ENCODE peak calls at places on chromosomes 1 and 21, in four cellular contexts. S, Q, B and X are unnamed samples.
A peak's percentile ranks its signal among the peaks of the same experiment; 100 is the strongest.

GRCh38 chr1:15640667-15641066 is 23.4 kb downstream of the DDI2 start:
- DNase-seq in S (no peak), Q (no peak), B (no peak), X (no peak)

GRCh38 chr1:154784416-154784815 is 85.7 kb downstream of the KCNN3 start:
- DNase-seq in S (no peak), Q (no peak), B (no peak), X (peak; percentile 37)

GRCh38 chr1:247487057-247487456 is 29.2 kb upstream of the OR2B11 start:
- DNase-seq in S (no peak), Q (no peak), B (no peak), X (no peak)

GRCh38 chr1:28341591-28341990 is 12.8 kb downstream of the MED18 start:
- DNase-seq in S (no peak), Q (no peak), B (no peak), X (no peak)

GRCh38 chr1:230126529-230127104 is 59.6 kb downstream of the GALNT2 start:
- DNase-seq in S (no peak), Q (no peak), B (no peak), X (peak; percentile 31)

GRCh38 chr1:231049121-231049979 is 9.3 kb upstream of the FAM89A start:
- DNase-seq in S (no peak), Q (no peak), B (no peak), X (no peak)

GRCh38 chr1:17258758-17259130 is 9.8 kb downstream of the PADI3 start:
- DNase-seq in S (no peak), Q (no peak), B (no peak), X (no peak)

GRCh38 chr1:149993181-149993580 is 17.3 kb downstream of the OTUD7B start:
- DNase-seq in S (no peak), Q (no peak), B (no peak), X (no peak)

GRCh38 chr1:21680918-21681317 is 11.8 kb upstream of the RAP1GAP start:
- DNase-seq in S (no peak), Q (no peak), B (no peak), X (no peak)

GRCh38 chr1:213138391-213138790 is 87.3 kb downstream of the RPS6KC1 start:
- DNase-seq in S (no peak), Q (no peak), B (no peak), X (no peak)

GRCh38 chr21:42651515-42652401 is 1.7 kb upstream of the PDE9A start:
- DNase-seq in S (peak; percentile 17), Q (peak; percentile 11), B (peak; percentile 79), X (peak; percentile 76)

GRCh38 chr1:203871114-203871875 is 9.9 kb downstream of the SNRPE start:
- DNase-seq in S (no peak), Q (no peak), B (no peak), X (no peak)

GRCh38 chr21:40386301-40386911 is 460.6 kb downstream of the DSCAM start:
- DNase-seq in S (peak; percentile 32), Q (peak; percentile 48), B (peak; percentile 57), X (peak; percentile 77)

GRCh38 chr1:198291036-198291435 is 134.2 kb downstream of the NEK7 start:
- DNase-seq in S (no peak), Q (no peak), B (no peak), X (no peak)

GRCh38 chr1:5730272-5731109 is 261.7 kb downstream of the NPHP4 start:
- DNase-seq in S (no peak), Q (no peak), B (peak; percentile 34), X (peak; percentile 44)

GRCh38 chr1:161307230-161307768 is 2.5 kb downstream of the MPZ start:
- DNase-seq in S (no peak), Q (no peak), B (no peak), X (peak; percentile 83)

GRCh38 chr21:20728691-20729090 is 269.5 kb upstream of the NCAM2 start:
- DNase-seq in S (no peak), Q (no peak), B (no peak), X (no peak)

GRCh38 chr1:109499661-109500536 is 6.0 kb downstream of the CYB561D1 start:
- DNase-seq in S (no peak), Q (no peak), B (peak; percentile 86), X (no peak)

GRCh38 chr1:172699111-172699510 is 40.2 kb downstream of the FASLG start:
- DNase-seq in S (no peak), Q (no peak), B (no peak), X (peak; percentile 74)

GRCh38 chr1:27235827-27236226 is 1.4 kb downstream of the WDTC1 start:
- DNase-seq in S (no peak), Q (no peak), B (no peak), X (no peak)

GRCh38 chr1:223153177-223154119 is 10.4 kb upstream of the TLR5 start:
- DNase-seq in S (no peak), Q (no peak), B (no peak), X (no peak)

GRCh38 chr1:238658766-238659165 is 727.6 kb upstream of the CHRM3 start:
- DNase-seq in S (no peak), Q (no peak), B (no peak), X (no peak)

GRCh38 chr1:210726621-210727020 is 397.9 kb downstream of the HHAT start:
- DNase-seq in S (no peak), Q (no peak), B (no peak), X (no peak)

GRCh38 chr21:38567577-38568360 is 69.5 kb upstream of the ERG start:
- DNase-seq in S (no peak), Q (no peak), B (no peak), X (no peak)

GRCh38 chr21:17759546-17760178 is 59.5 kb downstream of the C21orf91 start:
- DNase-seq in S (no peak), Q (no peak), B (no peak), X (no peak)

GRCh38 chr1:33273961-33274371 is 17.7 kb downstream of the ZNF362 start:
- DNase-seq in S (no peak), Q (no peak), B (no peak), X (no peak)

GRCh38 chr21:46634427-46634826 is 1.0 kb upstream of the PRMT2 start:
- DNase-seq in S (no peak), Q (no peak), B (no peak), X (no peak)

GRCh38 chr1:190564117-190564516 is 86.5 kb upstream of the BRINP3 start:
- DNase-seq in S (no peak), Q (no peak), B (no peak), X (no peak)

GRCh38 chr1:236795757-236796719 is 946 bp downstream of the MTR start:
- DNase-seq in S (no peak), Q (no peak), B (no peak), X (no peak)

GRCh38 chr1:185663332-185663731 is 70.9 kb upstream of the HMCN1 start:
- DNase-seq in S (no peak), Q (no peak), B (no peak), X (no peak)

GRCh38 chr21:26447932-26448331 is 125.2 kb downstream of the CYYR1 start:
- DNase-seq in S (no peak), Q (no peak), B (no peak), X (no peak)

GRCh38 chr1:81876901-81877750 is 76.4 kb downstream of the ADGRL2 start:
- DNase-seq in S (no peak), Q (no peak), B (no peak), X (no peak)

GRCh38 chr21:45982256-45982757 is 737 bp downstream of the COL6A1 start:
- DNase-seq in S (no peak), Q (peak; percentile 39), B (peak; percentile 56), X (peak; percentile 77)

GRCh38 chr1:196372896-196373536 is 235.2 kb downstream of the KCNT2 start:
- DNase-seq in S (no peak), Q (no peak), B (no peak), X (no peak)

GRCh38 chr21:35046223-35046690 is 2.8 kb downstream of the RUNX1 start:
- DNase-seq in S (no peak), Q (no peak), B (no peak), X (no peak)

GRCh38 chr21:35044128-35044527 is 5.0 kb downstream of the RUNX1 start:
- DNase-seq in S (no peak), Q (no peak), B (no peak), X (no peak)

GRCh38 chr21:35046880-35047229 is 2.2 kb downstream of the RUNX1 start:
- DNase-seq in S (no peak), Q (peak; percentile 48), B (no peak), X (peak; percentile 79)

GRCh38 chr21:35044770-35045538 is 4.1 kb downstream of the RUNX1 start:
- DNase-seq in S (no peak), Q (no peak), B (no peak), X (no peak)

GRCh38 chr21:35045539-35046222 is 3.4 kb downstream of the RUNX1 start:
- DNase-seq in S (no peak), Q (no peak), B (no peak), X (no peak)
- H3K27ac ChIP-seq in S (no peak overlapping the region), Q (no peak overlapping the region), B (no peak overlapping the region), X (peak overlapping the region; percentile 37)

DNA sequence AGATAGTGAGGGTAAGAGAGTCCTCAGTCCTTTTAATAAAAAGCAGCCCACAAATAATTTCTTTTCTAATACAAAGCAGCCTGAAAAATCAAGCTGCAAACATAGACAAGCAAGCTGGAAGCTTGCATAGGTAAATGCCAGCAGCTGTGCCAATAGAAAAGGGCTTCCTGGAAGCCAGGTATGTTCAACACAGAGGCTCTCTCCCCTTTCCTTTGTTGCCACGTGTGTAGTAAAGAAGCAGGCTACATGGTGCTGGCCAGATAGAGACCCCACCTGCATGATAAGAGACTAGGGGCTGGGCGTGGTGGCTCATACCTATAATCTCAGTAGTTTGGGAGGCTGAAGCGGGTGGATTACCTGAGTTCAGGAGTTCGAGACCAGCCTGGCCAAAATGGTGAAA is 50.1 kb upstream of the ERRFI1 start:
- DNase-seq in S (no peak), Q (no peak), B (no peak), X (no peak)
- H3K27ac ChIP-seq in S (peak overlapping the region; percentile 70), Q (peak overlapping the region; percentile 69), B (no peak overlapping the region), X (no peak overlapping the region)

GRCh38 chr21:44793269-44794030 is 8.2 kb downstream of the UBE2G2 start:
- DNase-seq in S (peak; percentile 35), Q (peak; percentile 42), B (no peak), X (peak; percentile 90)
- H3K27ac ChIP-seq in S (no peak overlapping the region), Q (peak overlapping the region; percentile 10), B (no peak overlapping the region), X (no peak overlapping the region)

DNA sequence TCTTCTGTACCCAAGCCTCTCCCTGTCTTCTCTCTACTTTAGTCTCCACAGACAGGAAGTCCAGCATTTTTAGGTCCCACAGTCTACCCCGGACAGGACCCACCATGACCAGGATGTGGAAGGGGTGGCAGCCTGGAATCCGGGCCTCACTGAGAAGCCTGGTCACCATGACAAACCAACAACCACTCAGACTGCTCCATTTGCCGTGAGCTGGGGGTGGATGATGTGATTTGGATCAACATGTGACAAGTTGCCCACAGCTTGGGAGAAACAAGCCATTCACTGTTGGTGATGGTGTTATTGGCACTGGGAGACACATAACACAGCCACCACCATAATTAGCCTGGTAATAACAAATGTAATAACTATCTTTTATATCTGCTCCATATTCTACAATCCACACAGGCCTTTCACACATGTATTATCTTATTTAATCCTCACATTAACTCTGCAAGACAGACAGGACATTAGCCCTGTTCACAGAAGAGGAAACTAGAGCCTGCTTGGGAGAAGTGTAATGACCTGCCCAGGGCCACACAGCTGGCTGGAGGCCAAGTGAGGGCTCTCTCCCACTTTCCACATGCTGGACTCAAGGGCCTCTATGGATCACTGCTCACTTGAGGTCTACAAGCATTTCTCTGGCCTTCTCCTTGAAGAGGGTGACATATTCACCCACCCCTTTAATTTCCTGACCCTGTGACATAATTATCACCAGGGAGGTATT is 22.9 kb downstream of the MEF2D start:
- DNase-seq in S (no peak), Q (peak; percentile 53), B (no peak), X (no peak)
- H3K27ac ChIP-seq in S (peak overlapping the region; percentile 75), Q (peak overlapping the region; percentile 97), B (peak overlapping the region; percentile 37), X (peak overlapping the region; percentile 51)